ENCODE peak calls at places on chromosomes 6 and 20, in seven cellular contexts. G is A549, C is HepG2, V is HCT116, Z is H1, U is K562, I is GM12878. J is an unnamed sample.

GRCh38 chr6:131917763-131918649 is 33.2 kb downstream of the CCN2 start:
- DNase-seq in G (no peak), C (no peak), V (no peak), Z (no peak), U (no peak), I (no peak), J (no peak)

GRCh38 chr6:148273962-148274752 is 68.5 kb upstream of the SASH1 start:
- DNase-seq in G (no peak), C (no peak), V (no peak), Z (no peak), U (no peak), I (no peak), J (peak)

GRCh38 chr6:122733259-122733658 is 46.3 kb upstream of the FABP7 start:
- DNase-seq in G (no peak), C (no peak), V (no peak), Z (no peak), U (no peak), I (no peak), J (no peak)

GRCh38 chr6:56909115-56909907 is 45.6 kb upstream of the BEND6 start:
- DNase-seq in G (no peak), C (no peak), V (no peak), Z (no peak), U (no peak), I (no peak), J (peak)

GRCh38 chr20:51385941-51386530 is 156.5 kb downstream of the NFATC2 start:
- DNase-seq in G (peak), C (peak), V (peak), Z (no peak), U (peak), I (no peak), J (peak)

GRCh38 chr6:4883298-4883697 is 107.1 kb downstream of the CDYL start:
- DNase-seq in G (no peak), C (no peak), V (no peak), Z (no peak), U (no peak), I (no peak), J (no peak)

GRCh38 chr6:90146024-90146423 is 150.6 kb downstream of the BACH2 start:
- DNase-seq in G (no peak), C (no peak), V (no peak), Z (no peak), U (no peak), I (no peak), J (no peak)

GRCh38 chr6:12075067-12075563 is 63.0 kb downstream of the HIVEP1 start:
- DNase-seq in G (no peak), C (peak), V (no peak), Z (no peak), U (peak), I (no peak), J (no peak)

GRCh38 chr6:33585403-33586107 is 5.5 kb upstream of the BAK1 start:
- DNase-seq in G (peak), C (peak), V (peak), Z (peak), U (peak), I (peak), J (peak)

GRCh38 chr6:100538086-100538485 is 73.4 kb upstream of the SIM1 start:
- DNase-seq in G (no peak), C (no peak), V (no peak), Z (no peak), U (no peak), I (no peak), J (no peak)
- TF ChIP-seq CEBPB in G (no peak), C (no peak), V (no peak), Z (no peak), U (no peak), I (no peak), J (no peak)

DNA sequence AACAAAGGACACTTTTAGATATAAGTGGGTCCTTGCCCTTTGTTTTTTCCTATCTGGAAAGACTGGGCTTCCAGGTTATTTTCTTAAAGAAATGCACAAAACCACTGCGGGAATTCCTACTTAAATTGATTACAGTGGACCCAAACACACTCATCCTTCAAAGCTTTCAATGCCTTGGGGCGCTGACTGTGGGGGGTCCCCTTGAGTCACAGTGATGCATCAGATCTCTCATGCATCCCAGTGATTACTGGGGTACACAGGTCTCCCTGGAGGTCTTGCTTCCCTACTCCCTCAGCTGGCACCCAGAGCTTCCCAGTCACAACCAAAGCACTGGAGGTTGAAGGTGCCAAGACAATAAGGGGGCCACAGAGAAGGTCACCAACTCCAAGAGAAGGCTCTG is 20.7 kb downstream of the ABHD12 start:
- DNase-seq in G (no peak), C (no peak), V (no peak), Z (no peak), U (no peak), I (no peak), J (no peak)
- TF ChIP-seq CEBPB in G (no peak), C (no peak), V (no peak), Z (no peak), U (no peak), I (no peak), J (no peak)

GRCh38 chr20:62908971-62909791 is 17.1 kb downstream of the DIDO1 start:
- DNase-seq in G (no peak), C (no peak), V (no peak), Z (no peak), U (no peak), I (no peak), J (no peak)
- TF ChIP-seq CEBPB in G (no peak), C (no peak), V (no peak), Z (no peak), U (no peak), I (no peak), J (no peak)

GRCh38 chr6:24313477-24314141 is 44.2 kb downstream of the DCDC2 start:
- DNase-seq in G (peak), C (peak), V (no peak), Z (no peak), U (no peak), I (no peak), J (peak)
- TF ChIP-seq CEBPB in G (peak), C (no peak), V (no peak), Z (no peak), U (no peak), I (no peak), J (no peak)

GRCh38 chr20:64161595-64162238 is 2.5 kb upstream of the MYT1 start:
- DNase-seq in G (peak), C (peak), V (no peak), Z (peak), U (peak), I (no peak), J (peak)
- TF ChIP-seq CEBPB in G (no peak), C (no peak), V (no peak), Z (no peak), U (no peak), I (no peak), J (no peak)

DNA sequence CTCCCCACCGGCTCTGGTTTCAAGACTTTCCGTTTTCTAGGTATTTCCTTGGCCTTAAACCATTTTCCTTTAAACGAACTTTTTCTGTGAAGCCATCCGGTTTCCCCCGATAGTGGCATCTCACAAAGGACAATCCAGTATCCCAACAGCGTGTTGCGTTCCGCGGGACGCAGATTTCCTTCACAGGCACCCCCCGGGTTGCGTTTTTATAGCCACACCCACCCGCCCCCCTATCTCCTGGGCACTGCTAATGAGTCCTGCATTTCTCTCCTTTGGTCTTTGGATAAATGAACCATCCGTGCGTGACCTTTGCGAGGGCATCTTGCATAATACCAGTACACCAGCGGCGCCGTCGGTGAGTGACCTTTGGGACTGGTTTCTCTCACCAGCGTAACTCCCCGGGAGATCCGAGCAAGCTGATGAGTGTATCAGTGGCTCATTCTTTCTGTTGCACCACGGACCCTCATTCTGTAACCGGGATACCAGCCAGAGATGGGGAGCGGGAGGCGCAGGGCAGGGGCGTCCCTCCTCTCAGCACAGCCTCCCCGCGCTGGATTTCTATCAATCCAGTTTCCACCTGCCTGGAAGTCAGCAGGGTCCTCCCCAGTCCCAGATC is 581 bp upstream of the NQO2 start:
- DNase-seq in G (no peak), C (peak), V (no peak), Z (no peak), U (no peak), I (no peak), J (peak)
- TF ChIP-seq CEBPB in G (peak), C (peak), V (peak), Z (no peak), U (peak), I (no peak), J (peak)